ENCODE peak calls at places on chromosomes 12 and 14, in four cellular contexts. O is sciatic nerve, X is heart left ventricle, M is iris pigment epithelial cell. I is an unnamed sample.

GRCh38 chr14:91229743-91230200 is 14.7 kb downstream of the GPR68 start:
- DNase-seq in O (no peak), X (no peak), M (peak), I (no peak)

GRCh38 chr12:84929486-84929885 is 16.9 kb upstream of the SLC6A15 start:
- DNase-seq in O (no peak), X (no peak), M (no peak), I (no peak)

GRCh38 chr12:22399464-22399863 is 65.0 kb upstream of the ST8SIA1 start:
- DNase-seq in O (no peak), X (no peak), M (no peak), I (no peak)

GRCh38 chr14:100568164-100568997 is 18.8 kb downstream of the BEGAIN start:
- DNase-seq in O (no peak), X (no peak), M (no peak), I (no peak)

GRCh38 chr12:3077572-3078081 is 448 bp downstream of the TSPAN9 start:
- DNase-seq in O (peak), X (peak), M (no peak), I (no peak)

GRCh38 chr14:21612324-21612723 is 22.4 kb downstream of the OR10G2 start:
- DNase-seq in O (no peak), X (no peak), M (no peak), I (no peak)

GRCh38 chr12:34294137-34294536 is 271.8 kb downstream of the ALG10 start:
- DNase-seq in O (no peak), X (no peak), M (no peak), I (no peak)

GRCh38 chr12:100716658-100716948 is 78.0 kb upstream of the ANO4 start:
- DNase-seq in O (no peak), X (no peak), M (peak), I (no peak)

GRCh38 chr12:78568326-78569020 is 296.1 kb upstream of the SYT1 start:
- DNase-seq in O (no peak), X (no peak), M (peak), I (no peak)

GRCh38 chr12:45789025-45789424 is 59.5 kb downstream of the ARID2 start:
- DNase-seq in O (no peak), X (no peak), M (peak), I (no peak)

GRCh38 chr12:12901158-12901791 is 9.9 kb downstream of the GPRC5A start:
- DNase-seq in O (no peak), X (no peak), M (peak), I (no peak)

GRCh38 chr12:50550530-50551223 is 45.9 kb downstream of the DIP2B start:
- DNase-seq in O (no peak), X (no peak), M (peak), I (no peak)

GRCh38 chr12:28974166-28974565 is 174.9 kb upstream of the FAR2 start:
- DNase-seq in O (no peak), X (no peak), M (peak), I (no peak)

GRCh38 chr12:117119592-117120198 is 20.5 kb upstream of the TESC start:
- DNase-seq in O (no peak), X (no peak), M (no peak), I (no peak)

GRCh38 chr12:64450711-64451486 is 1.0 kb upstream of the TBK1 start:
- DNase-seq in O (no peak), X (no peak), M (peak), I (peak)

GRCh38 chr12:122040579-122041386 is 19.1 kb downstream of the BCL7A start:
- DNase-seq in O (no peak), X (no peak), M (no peak), I (no peak)

GRCh38 chr14:35368139-35368460 is 36.4 kb downstream of the NFKBIA start:
- DNase-seq in O (no peak), X (no peak), M (no peak), I (no peak)

GRCh38 chr14:50001999-50002925 is 109.4 kb downstream of the ARF6 start:
- DNase-seq in O (no peak), X (no peak), M (no peak), I (no peak)

GRCh38 chr12:52280319-52280795 is 5.9 kb downstream of the KRT86 start:
- DNase-seq in O (peak), X (peak), M (peak), I (no peak)

GRCh38 chr12:99907210-99907609 is 77.5 kb downstream of the ANKS1B start:
- DNase-seq in O (no peak), X (no peak), M (peak), I (no peak)

GRCh38 chr14:36525746-36526099 is 5.7 kb upstream of the NKX2-1 start:
- DNase-seq in O (no peak), X (no peak), M (no peak), I (no peak)

GRCh38 chr14:28875937-28876910 is 109.6 kb downstream of the FOXG1 start:
- DNase-seq in O (no peak), X (no peak), M (no peak), I (no peak)

GRCh38 chr12:121089031-121089812 is 43.5 kb upstream of the P2RX7 start:
- DNase-seq in O (no peak), X (no peak), M (no peak), I (no peak)

GRCh38 chr14:79708991-79709390 is 502.3 kb downstream of the DIO2 start:
- DNase-seq in O (no peak), X (no peak), M (peak), I (no peak)

GRCh38 chr12:14111230-14111865 is 129.9 kb upstream of the GRIN2B start:
- DNase-seq in O (no peak), X (no peak), M (no peak), I (no peak)

GRCh38 chr12:89707992-89708792 is 446 bp downstream of the ATP2B1 start:
- DNase-seq in O (peak), X (peak), M (peak), I (peak)

GRCh38 chr12:119302334-119303132 is 32.0 kb upstream of the CCDC60 start:
- DNase-seq in O (peak), X (no peak), M (no peak), I (peak)

GRCh38 chr14:56217380-56218045 is 99.3 kb downstream of the PELI2 start:
- DNase-seq in O (no peak), X (no peak), M (no peak), I (no peak)

GRCh38 chr14:94313991-94314655 is 9.0 kb downstream of the SERPINA6 start:
- DNase-seq in O (no peak), X (no peak), M (peak), I (no peak)

GRCh38 chr12:80282226-80282625 is 161.8 kb upstream of the PTPRQ start:
- DNase-seq in O (no peak), X (no peak), M (no peak), I (no peak)

GRCh38 chr14:93912785-93913184 is 14.4 kb upstream of the FAM181A start:
- DNase-seq in O (no peak), X (no peak), M (no peak), I (no peak)

GRCh38 chr14:54894995-54895394 is 7.6 kb downstream of the GCH1 start:
- DNase-seq in O (no peak), X (no peak), M (peak), I (no peak)

GRCh38 chr12:105084251-105085250 is at the start of gene ALDH1L2:
- DNase-seq in O (peak), X (peak), M (peak), I (peak)

GRCh38 chr12:123232472-123232806 is 502 bp downstream of the MPHOSPH9 start:
- DNase-seq in O (no peak), X (no peak), M (peak), I (no peak)

GRCh38 chr14:88983755-88984154 is 159.3 kb downstream of the TTC8 start:
- DNase-seq in O (no peak), X (no peak), M (peak), I (no peak)

I was measured in globus pallidus.